ENCODE peak calls at places on chromosomes 5 and 9, in four cellular contexts. J is activated T-helper 9 cell treated with anti-CD3 and anti-CD28 coated beads, Interleukin-2, amount 50 U/mL, for 16 hours; P is stimulated activated CD4-positive, alpha-beta T cell treated with anti-CD3 and anti-CD28 coated beads, Interleukin-12 subunit alpha, Interleukin-12 subunit beta, amount 100 ng/mL, for 48 hours; O is pons. Y is an unnamed sample.

GRCh38 chr9:127557466-127557869 is 54.6 kb upstream of the STXBP1 start:
- DNase-seq in J (no peak), P (no peak), O (peak; percentile 51), Y (no peak)

GRCh38 chr9:132630811-132631210 is 39.0 kb downstream of the DDX31 start:
- DNase-seq in P (no peak), J (no peak), O (no peak), Y (no peak)

GRCh38 chr9:70130266-70130665 is 86.6 kb downstream of the MAMDC2 start:
- DNase-seq in O (no peak), J (no peak), P (no peak), Y (no peak)

GRCh38 chr5:180137401-180138213 is 66.0 kb upstream of the RNF130 start:
- DNase-seq in J (no peak), O (no peak), P (no peak), Y (no peak)

GRCh38 chr5:76145945-76146344 is 62.8 kb downstream of the SV2C start:
- DNase-seq in O (no peak), P (no peak), J (no peak), Y (no peak)

GRCh38 chr9:89746385-89747116 is 141.7 kb downstream of the GADD45G start:
- DNase-seq in J (no peak), O (no peak), P (no peak), Y (no peak)

GRCh38 chr5:81164936-81165335 is 68.2 kb upstream of the CKMT2 start:
- DNase-seq in J (no peak), P (no peak), O (no peak), Y (no peak)

GRCh38 chr5:149839761-149840160 is 104.8 kb downstream of the PDE6A start:
- DNase-seq in P (no peak), J (no peak), O (no peak), Y (no peak)

GRCh38 chr5:142303576-142303975 is 21.2 kb downstream of the SPRY4 start:
- DNase-seq in P (no peak), O (no peak), J (no peak), Y (no peak)

GRCh38 chr9:131113655-131114563 is 11.5 kb upstream of the NUP214 start:
- DNase-seq in P (no peak), J (no peak), O (no peak), Y (no peak)

GRCh38 chr9:93468763-93469456 is 15.5 kb upstream of the FAM120AOS start:
- DNase-seq in P (no peak), J (no peak), O (peak; percentile 31), Y (no peak)

Y was measured in GM20000.